ENCODE peak calls at places on chromosomes 5 and 9, in nine cellular contexts. U, Q, A, O, K, G, P, N and W are unnamed samples. For H3K9me3, the result is how much of the 10 kb centered on the place peaks cover.

GRCh38 chr5:14421851-14422250 is 159.7 kb upstream of the OTULINL start:
- DNase-seq in O (no peak), G (no peak), K (no peak), Q (no peak), P (no peak), A (no peak), N (no peak), U (no peak), W (no peak)

GRCh38 chr9:137353223-137354152 is 51.4 kb upstream of the NRARP start:
- DNase-seq in G (no peak), N (no peak), P (peak), Q (no peak), O (no peak), U (no peak), A (no peak), K (peak), W (peak)

GRCh38 chr5:32342656-32343055 is 29.9 kb upstream of the MTMR12 start:
- DNase-seq in O (no peak), P (no peak), K (no peak), A (no peak), G (no peak), N (no peak), Q (no peak), U (no peak), W (no peak)

GRCh38 chr9:127931092-127931881 is 710 bp upstream of the PIP5KL1 start:
- DNase-seq in Q (no peak), G (peak), N (no peak), U (no peak), K (no peak), O (peak), P (peak), A (peak), W (no peak)

GRCh38 chr5:159017787-159018186 is 81.9 kb downstream of the EBF1 start:
- DNase-seq in U (peak), Q (no peak), P (no peak), G (no peak), N (no peak), O (no peak), A (peak), K (no peak), W (peak)

GRCh38 chr9:124779368-124780059 is 2.6 kb downstream of the OLFML2A start:
- DNase-seq in Q (no peak), P (no peak), U (peak), K (peak), A (peak), N (no peak), G (no peak), O (no peak), W (no peak)

GRCh38 chr5:160054047-160054446 is 45.1 kb downstream of the TTC1 start:
- DNase-seq in Q (no peak), O (no peak), A (peak), K (no peak), G (no peak), U (no peak), P (no peak), N (no peak), W (no peak)

GRCh38 chr5:88551724-88552345 is 283.2 kb upstream of the TMEM161B start:
- DNase-seq in P (no peak), G (no peak), N (no peak), O (no peak), Q (no peak), A (no peak), K (no peak), U (no peak), W (no peak)

GRCh38 chr5:180860273-180860886 is 696 bp downstream of the ZFP62 start:
- DNase-seq in N (peak), P (no peak), Q (peak), O (peak), A (no peak), K (peak), U (no peak), G (peak), W (no peak)

GRCh38 chr5:161851691-161852299 is 3.9 kb downstream of the GABRA1 start:
- DNase-seq in Q (no peak), U (no peak), A (no peak), N (no peak), K (no peak), G (peak), P (no peak), O (no peak), W (no peak)

GRCh38 chr5:43729846-43730478 is 127.0 kb downstream of the NNT start:
- DNase-seq in Q (no peak), N (no peak), U (no peak), O (no peak), P (no peak), A (peak), G (peak), K (no peak), W (no peak)

DNA sequence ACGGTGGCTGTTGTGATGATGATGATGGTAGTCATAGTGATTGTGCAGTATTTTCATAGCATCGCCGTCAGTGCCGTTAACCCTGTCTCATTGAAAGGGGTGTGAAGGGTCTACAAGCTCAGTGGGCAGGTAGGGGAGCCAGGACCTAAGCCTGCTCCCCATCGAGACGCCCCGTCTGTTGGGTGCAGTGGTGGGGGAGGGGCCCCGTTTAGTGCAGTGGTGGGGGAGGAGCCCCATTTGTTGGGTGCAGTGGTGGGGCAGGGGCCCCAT is 68.6 kb downstream of the COL5A1 start:
- DNase-seq in Q (no peak), O (no peak), N (no peak), A (no peak), K (no peak), G (no peak), U (no peak), P (no peak), W (no peak)
- H3K4me3 ChIP-seq in Q (no peak), O (no peak), N (no peak), A (no peak), K (no peak), G (no peak), U (no peak), P (no peak), W (no peak)

GRCh38 chr5:141258948-141259347 is 13.8 kb downstream of the PCDHB15 start:
- DNase-seq in K (no peak), Q (no peak), N (no peak), G (no peak), U (no peak), O (no peak), A (no peak), P (no peak), W (no peak)
- H3K9me3 ChIP-seq in K (half or more), Q (half or more), N (under half), G (under half), U (under half), O (under half), A (under half), P (half or more), W (under half)

DNA sequence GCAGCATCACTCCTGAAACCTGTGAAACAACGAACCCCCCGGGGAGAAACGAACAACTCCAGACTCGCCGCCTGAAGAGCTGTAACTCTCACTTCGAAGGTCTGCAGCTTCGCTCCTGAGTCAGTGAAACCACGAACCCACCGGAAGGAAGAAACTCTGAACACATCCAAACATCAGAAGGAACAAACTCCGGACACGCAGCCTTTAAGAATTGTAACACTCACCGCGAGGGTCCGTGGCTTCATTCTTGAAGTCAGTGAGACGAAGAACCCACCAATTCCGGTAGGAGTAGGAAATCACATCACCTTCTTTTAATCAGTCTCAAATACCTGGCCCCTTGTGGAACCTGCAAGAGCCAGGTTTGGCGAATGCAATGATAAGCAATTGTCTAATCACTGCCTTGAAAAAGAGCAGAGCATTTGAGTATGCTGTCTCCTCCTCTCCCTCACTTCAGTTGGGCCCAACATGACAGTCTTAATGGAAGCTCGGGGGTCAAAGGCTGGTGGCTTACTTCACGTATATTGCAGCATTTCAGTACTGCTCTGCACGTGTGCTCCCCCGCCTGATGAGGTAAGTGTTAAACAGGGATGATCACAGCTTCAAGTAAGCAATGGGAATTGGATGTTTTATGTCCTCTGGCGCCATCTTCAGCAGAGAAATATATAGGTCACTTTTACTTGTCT is 471 bp downstream of the IRGM start:
- DNase-seq in A (peak), Q (peak), K (peak), U (peak), O (peak), G (peak), N (peak), P (peak), W (peak)
- H3K4me3 ChIP-seq in A (no peak), Q (no peak), K (no peak), U (no peak), O (no peak), G (peak), N (peak), P (no peak), W (no peak)

DNA sequence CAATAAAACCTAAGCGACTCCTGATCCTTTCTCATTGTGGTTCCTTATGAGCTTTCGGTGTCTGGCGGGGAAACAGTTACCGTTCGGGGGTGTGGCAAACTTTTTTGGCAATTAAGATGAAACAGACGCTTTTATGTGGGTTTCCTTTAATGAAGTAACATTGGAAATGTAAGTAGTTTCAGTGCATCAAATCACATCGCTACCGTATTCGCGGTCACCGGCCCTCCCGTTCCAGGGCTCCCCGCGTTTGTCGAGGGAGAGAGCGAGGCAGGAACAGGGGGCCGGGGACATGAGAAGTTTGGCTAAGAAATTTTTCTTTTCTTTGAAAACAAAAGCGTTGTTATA is 3.9 kb upstream of the IRX2 start:
- DNase-seq in K (no peak), G (no peak), A (no peak), U (no peak), N (no peak), P (no peak), Q (no peak), O (no peak), W (no peak)
- H3K9me3 ChIP-seq in K (under half), G (under half), A (under half), U (under half), N (under half), P (under half), Q (under half), O (under half), W (under half)